ENCODE peak calls at places on chromosome 13, in four cellular contexts. D is endodermal cell, S is tibial artery, G is heart left ventricle. I is an unnamed sample.

GRCh38 chr13:23610966-23611486 is 40.8 kb downstream of the TNFRSF19 start:
- DNase-seq in D (no peak), S (no peak), G (peak; percentile 67), I (no peak)

GRCh38 chr13:53121879-53122278 is 93.3 kb downstream of the OLFM4 start:
- DNase-seq in D (no peak), S (no peak), G (no peak), I (no peak)

GRCh38 chr13:24149306-24150032 is 11.1 kb upstream of the SPATA13 start:
- DNase-seq in D (no peak), S (no peak), G (no peak), I (no peak)

GRCh38 chr13:27971236-27971645 is 2.1 kb upstream of the CDX2 start:
- DNase-seq in D (peak; percentile 92), S (peak; percentile 46), G (no peak), I (no peak)

GRCh38 chr13:55244991-55245644 is 1895.6 kb upstream of the PRR20A start:
- DNase-seq in D (peak; percentile 84), S (no peak), G (no peak), I (no peak)

GRCh38 chr13:113774177-113775107 is 15.4 kb downstream of the TMEM255B start:
- DNase-seq in D (no peak), S (no peak), G (no peak), I (no peak)

GRCh38 chr13:113034451-113035208 is 65.6 kb downstream of the MCF2L start:
- DNase-seq in D (peak; percentile 81), S (no peak), G (peak; percentile 40), I (no peak)

GRCh38 chr13:65965496-65965895 is 1264.6 kb downstream of the PCDH9 start:
- DNase-seq in D (no peak), S (no peak), G (no peak), I (no peak)

GRCh38 chr13:23750383-23751121 is 138.6 kb downstream of the MIPEP start:
- DNase-seq in D (no peak), S (no peak), G (no peak), I (no peak)

GRCh38 chr13:107867701-107868661 is 347.4 kb downstream of the LIG4 start:
- DNase-seq in D (peak; percentile 89), S (no peak), G (no peak), I (no peak)

GRCh38 chr13:114130708-114131580 is 1.5 kb downstream of the RASA3 start:
- DNase-seq in D (peak; percentile 79), S (peak; percentile 83), G (peak; percentile 62), I (no peak)

GRCh38 chr13:87122551-87122950 is 548.6 kb upstream of the SLITRK5 start:
- DNase-seq in D (no peak), S (no peak), G (no peak), I (no peak)

GRCh38 chr13:75357576-75358295 is 124.2 kb downstream of the TBC1D4 start:
- DNase-seq in D (peak; percentile 76), S (no peak), G (peak; percentile 29), I (no peak)

GRCh38 chr13:68551701-68552522 is 1321.8 kb upstream of the PCDH9 start:
- DNase-seq in D (no peak), S (no peak), G (no peak), I (no peak)

GRCh38 chr13:64936879-64937278 is 2293.3 kb downstream of the PCDH9 start:
- DNase-seq in D (no peak), S (no peak), G (no peak), I (no peak)

GRCh38 chr13:52348983-52349780 is 56.8 kb downstream of the THSD1 start:
- DNase-seq in D (no peak), S (no peak), G (no peak), I (no peak)

GRCh38 chr13:98807774-98808173 is 55.3 kb upstream of the SLC15A1 start:
- DNase-seq in D (no peak), S (no peak), G (no peak), I (no peak)

GRCh38 chr13:46180393-46180792 is 1.6 kb downstream of the LCP1 start:
- DNase-seq in D (no peak), S (no peak), G (no peak), I (no peak)

DNA sequence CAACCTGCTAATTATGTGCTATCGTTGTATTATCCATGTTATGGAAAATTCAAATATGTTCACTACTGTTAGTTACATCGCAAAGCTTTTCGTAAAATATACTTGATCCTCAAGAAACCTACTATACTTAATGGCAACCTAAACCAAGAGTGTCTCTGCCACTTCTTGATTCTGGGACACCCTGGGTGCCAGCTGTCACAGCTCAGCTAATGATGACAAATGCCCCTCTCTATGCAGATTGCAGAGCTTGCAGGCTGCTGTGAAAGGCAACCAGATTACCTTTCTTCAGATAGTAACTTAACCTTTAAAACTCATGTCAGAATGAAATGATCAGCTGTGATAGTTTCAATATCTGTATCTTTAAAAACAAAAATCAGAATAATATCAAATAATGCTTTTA is 9.0 kb upstream of the MAB21L1 start:
- DNase-seq in D (no peak), S (no peak), G (no peak), I (no peak)
- H3K4me3 ChIP-seq in D (no peak overlapping the region), S (no peak overlapping the region), G (no peak overlapping the region), I (no peak overlapping the region)

DNA sequence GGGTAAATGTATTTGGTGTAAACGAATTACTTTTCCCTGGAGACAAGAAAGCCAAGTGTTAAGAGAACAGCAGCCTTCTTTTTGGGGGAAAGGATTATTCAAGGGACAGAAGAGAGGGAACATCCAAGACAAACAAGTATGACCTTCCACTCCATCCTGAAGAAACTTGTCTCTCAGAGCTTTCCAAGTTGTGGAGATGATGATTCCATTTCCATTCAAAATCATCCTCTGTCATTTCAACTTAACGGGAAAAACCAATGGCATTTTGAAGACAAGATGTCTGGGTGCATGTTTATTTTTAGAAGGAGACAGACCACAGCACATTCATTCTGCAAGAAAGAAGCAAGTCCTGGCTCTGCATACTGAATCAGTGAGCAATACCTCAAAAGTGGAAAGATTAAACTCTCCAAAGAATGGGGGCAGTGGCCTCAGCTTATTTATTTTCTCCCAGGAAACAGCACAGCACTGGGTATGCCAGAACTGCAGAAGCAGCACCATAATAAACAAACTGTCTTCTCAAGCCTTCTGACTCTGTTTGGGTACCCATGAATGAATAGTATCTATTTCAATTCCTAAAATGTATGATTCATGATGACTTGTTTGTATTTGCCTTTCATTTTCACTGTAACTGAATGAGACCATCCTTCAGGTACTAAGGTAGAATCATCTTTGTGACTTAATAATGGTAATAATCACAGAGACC is 541.0 kb downstream of the RFC3 start:
- DNase-seq in D (no peak), S (no peak), G (no peak), I (no peak)
- H3K27ac ChIP-seq in D (no peak overlapping the region), S (peak overlapping the region; percentile 55), G (no peak overlapping the region), I (no peak overlapping the region)

DNA sequence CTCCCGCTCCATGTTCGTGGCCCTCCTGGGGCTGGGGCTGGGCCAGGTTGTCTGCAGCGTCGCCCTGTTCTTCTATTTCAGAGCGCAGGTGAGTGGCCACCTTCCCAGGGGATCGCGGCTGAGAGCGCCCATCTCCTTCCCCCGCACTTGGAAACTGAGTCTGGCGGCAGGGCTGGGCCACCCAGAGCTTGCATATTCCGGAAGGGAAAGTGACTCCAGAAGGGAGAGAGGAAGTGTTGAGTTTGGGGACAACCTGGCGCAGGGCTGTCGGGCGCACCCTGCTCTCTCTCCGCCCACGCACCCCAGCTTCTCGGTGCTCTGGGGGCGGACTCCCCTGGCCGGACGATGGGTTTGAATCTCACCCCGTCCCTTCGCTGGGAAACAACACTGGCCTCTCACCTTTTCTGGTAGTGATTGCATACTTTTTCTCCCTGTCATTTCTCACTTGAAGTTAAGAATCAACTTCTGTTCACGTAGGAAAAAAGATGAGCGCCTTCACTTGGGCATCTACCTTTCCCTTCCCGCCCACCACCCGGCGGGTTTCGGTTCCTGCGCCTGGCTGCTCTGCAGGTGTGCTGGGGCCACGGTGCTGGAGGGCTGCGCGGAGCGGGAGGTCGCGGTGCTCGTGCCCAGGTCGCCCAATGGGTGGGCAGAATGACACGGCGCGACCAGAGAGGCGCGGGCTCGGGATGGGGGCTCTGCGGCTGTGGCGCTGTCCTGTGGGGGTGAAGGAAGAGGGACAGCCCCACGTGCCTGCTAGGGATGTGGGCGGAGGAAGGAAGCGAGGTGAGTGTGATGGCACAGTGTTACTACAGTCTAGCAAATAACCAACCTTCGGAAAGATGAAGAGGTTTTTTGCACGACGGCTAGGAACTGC is 721 bp downstream of the TNFSF11 start:
- DNase-seq in D (peak; percentile 64), S (no peak), G (no peak), I (no peak)
- H3K4me3 ChIP-seq in D (peak overlapping the region; percentile 78), S (peak overlapping the region; percentile 12), G (no peak overlapping the region), I (peak overlapping the region; percentile 66)

GRCh38 chr13:31208554-31209122 is 8.9 kb downstream of the B3GLCT start:
- DNase-seq in D (no peak), S (no peak), G (no peak), I (no peak)
- H3K27ac ChIP-seq in D (peak overlapping the region; percentile 77), S (peak overlapping the region; percentile 59), G (peak overlapping the region; percentile 45), I (no peak overlapping the region)